ENCODE peak calls at places on chromosomes 5 and 9, in six cellular contexts. P is stimulated activated CD4-positive, alpha-beta T cell treated with anti-CD3 and anti-CD28 coated beads, Interleukin-2, amount 100 ng/mL, for 48 hours; O is GM13976; N is T-helper 1 cell; S is fibroblast of the conjunctiva; Y is HTR-8/SVneo. J is an unnamed sample.

GRCh38 chr5:170313344-170313743 is 15.8 kb upstream of the LCP2 start:
- DNase-seq in P (no peak), O (no peak), N (no peak), S (no peak), Y (no peak), J (peak)

GRCh38 chr5:73786043-73786831 is 160.2 kb downstream of the ARHGEF28 start:
- DNase-seq in P (no peak), O (no peak), N (no peak), S (no peak), Y (no peak), J (no peak)

GRCh38 chr5:179123491-179124328 is 63.5 kb downstream of the ZNF354C start:
- DNase-seq in P (no peak), O (no peak), N (no peak), S (no peak), Y (no peak), J (no peak)

GRCh38 chr9:133526721-133527321 is 2.1 kb upstream of the MYMK start:
- DNase-seq in P (no peak), O (no peak), N (no peak), S (no peak), Y (no peak), J (no peak)

GRCh38 chr5:2746642-2747041 is 4.8 kb downstream of the IRX2 start:
- DNase-seq in P (no peak), O (no peak), N (no peak), S (no peak), Y (no peak), J (no peak)

GRCh38 chr5:60961685-60962084 is 16.7 kb downstream of the NDUFAF2 start:
- DNase-seq in P (no peak), O (no peak), N (no peak), S (peak), Y (no peak), J (no peak)

GRCh38 chr5:143880178-143880577 is 68.2 kb downstream of the HMHB1 start:
- DNase-seq in P (no peak), O (no peak), N (no peak), S (no peak), Y (no peak), J (no peak)

GRCh38 chr5:17046320-17046719 is 110.2 kb upstream of the MYO10 start:
- DNase-seq in P (no peak), O (no peak), N (no peak), S (no peak), Y (no peak), J (no peak)

GRCh38 chr9:99576002-99576401 is 245.7 kb upstream of the NR4A3 start:
- DNase-seq in P (no peak), O (no peak), N (no peak), S (no peak), Y (no peak), J (no peak)

GRCh38 chr5:65262590-65263189 is 219.0 kb downstream of the ADAMTS6 start:
- DNase-seq in P (no peak), O (no peak), N (no peak), S (peak), Y (no peak), J (no peak)

GRCh38 chr5:81121836-81122235 is 111.3 kb upstream of the CKMT2 start:
- DNase-seq in P (no peak), O (no peak), N (no peak), S (no peak), Y (no peak), J (no peak)

GRCh38 chr5:149452007-149452664 is 73.0 kb upstream of the IL17B start:
- DNase-seq in P (no peak), O (no peak), N (no peak), S (no peak), Y (no peak), J (no peak)

GRCh38 chr5:30574761-30575160 is 618.7 kb upstream of the CDH6 start:
- DNase-seq in P (no peak), O (no peak), N (no peak), S (no peak), Y (peak), J (no peak)

GRCh38 chr9:76887003-76887821 is 18.7 kb downstream of the PRUNE2 start:
- DNase-seq in P (no peak), O (peak), N (no peak), S (no peak), Y (no peak), J (no peak)

GRCh38 chr9:110126986-110127864 is 80.7 kb downstream of the C9orf152 start:
- DNase-seq in P (no peak), O (no peak), N (no peak), S (no peak), Y (peak), J (no peak)

GRCh38 chr5:143261748-143262392 is 141.6 kb downstream of the NR3C1 start:
- DNase-seq in P (no peak), O (no peak), N (no peak), S (peak), Y (no peak), J (no peak)

GRCh38 chr9:136545966-136546696 is at the start of gene NOTCH1:
- DNase-seq in P (peak), O (peak), N (peak), S (peak), Y (peak), J (peak)

GRCh38 chr9:96045811-96046210 is 170.3 kb downstream of the ERCC6L2 start:
- DNase-seq in P (no peak), O (no peak), N (no peak), S (no peak), Y (no peak), J (no peak)

GRCh38 chr5:61805101-61805500 is 473.0 kb downstream of the ZSWIM6 start:
- DNase-seq in P (no peak), O (no peak), N (no peak), S (no peak), Y (peak), J (no peak)

GRCh38 chr5:76083555-76084495 is 642 bp downstream of the SV2C start:
- DNase-seq in P (peak), O (peak), N (no peak), S (no peak), Y (no peak), J (no peak)

GRCh38 chr5:57488308-57488955 is 5.8 kb upstream of the ACTBL2 start:
- DNase-seq in P (no peak), O (no peak), N (no peak), S (peak), Y (peak), J (no peak)

GRCh38 chr5:177982072-177982727 is 13.8 kb downstream of the PROP1 start:
- DNase-seq in P (peak), O (peak), N (no peak), S (no peak), Y (no peak), J (no peak)

GRCh38 chr9:97076238-97076637 is 37.3 kb upstream of the CTSV start:
- DNase-seq in P (no peak), O (no peak), N (no peak), S (no peak), Y (no peak), J (no peak)

GRCh38 chr5:155989884-155990283 is 337.1 kb upstream of the SGCD start:
- DNase-seq in P (no peak), O (no peak), N (no peak), S (no peak), Y (no peak), J (no peak)

GRCh38 chr5:14445581-14446290 is 135.9 kb upstream of the OTULINL start:
- DNase-seq in P (no peak), O (no peak), N (no peak), S (no peak), Y (no peak), J (no peak)

GRCh38 chr5:178465228-178465860 is 124.8 kb downstream of the COL23A1 start:
- DNase-seq in P (no peak), O (no peak), N (no peak), S (no peak), Y (no peak), J (no peak)